ENCODE peak calls at places on chromosomes 2 and 18, in four cellular contexts. F, I, C and B are unnamed samples.

GRCh38 chr2:226247289-226248275 is 552.0 kb downstream of the IRS1 start:
- DNase-seq in F (no peak), I (no peak), C (no peak), B (no peak)

GRCh38 chr2:186687774-186688173 is 6.1 kb upstream of the FAM171B start:
- DNase-seq in F (no peak), I (no peak), C (no peak), B (peak)

GRCh38 chr2:1366546-1367134 is 46.6 kb upstream of the TPO start:
- DNase-seq in F (no peak), I (no peak), C (no peak), B (peak)

GRCh38 chr18:73774836-73775509 is 372.7 kb downstream of the FBXO15 start:
- DNase-seq in F (no peak), I (no peak), C (no peak), B (no peak)

GRCh38 chr2:173400760-173401159 is 46.1 kb downstream of the CDCA7 start:
- DNase-seq in F (no peak), I (peak), C (no peak), B (no peak)

GRCh38 chr2:29114841-29115609 is at the start of gene CLIP4:
- DNase-seq in F (no peak), I (no peak), C (peak), B (no peak)

GRCh38 chr18:31954349-31954748 is 11.4 kb upstream of the TRAPPC8 start:
- DNase-seq in F (no peak), I (no peak), C (no peak), B (no peak)

GRCh38 chr2:47569658-47570398 is 166.9 kb downstream of the MSH2 start:
- DNase-seq in F (no peak), I (no peak), C (peak), B (no peak)

GRCh38 chr2:174888646-174889271 is 116.4 kb downstream of the CHN1 start:
- DNase-seq in F (no peak), I (no peak), C (no peak), B (no peak)

GRCh38 chr2:231632559-231633142 is 40.0 kb downstream of the TEX44 start:
- DNase-seq in F (no peak), I (no peak), C (no peak), B (no peak)

GRCh38 chr2:172823451-172823850 is 87.8 kb downstream of the RAPGEF4 start:
- DNase-seq in F (no peak), I (no peak), C (no peak), B (no peak)

GRCh38 chr18:9735879-9736278 is 27.8 kb downstream of the RAB31 start:
- DNase-seq in F (no peak), I (no peak), C (no peak), B (no peak)

GRCh38 chr2:212695426-212695825 is 156.8 kb upstream of the ERBB4 start:
- DNase-seq in F (no peak), I (no peak), C (no peak), B (no peak)

GRCh38 chr2:48619526-48619925 is 1.9 kb downstream of the GTF2A1L start:
- DNase-seq in F (no peak), I (no peak), C (no peak), B (no peak)

GRCh38 chr18:12307251-12307736 is 747 bp upstream of the TUBB6 start:
- DNase-seq in F (no peak), I (no peak), C (no peak), B (peak)

GRCh38 chr2:205868054-205868453 is 185.8 kb downstream of the NRP2 start:
- DNase-seq in F (no peak), I (no peak), C (no peak), B (no peak)

DNA sequence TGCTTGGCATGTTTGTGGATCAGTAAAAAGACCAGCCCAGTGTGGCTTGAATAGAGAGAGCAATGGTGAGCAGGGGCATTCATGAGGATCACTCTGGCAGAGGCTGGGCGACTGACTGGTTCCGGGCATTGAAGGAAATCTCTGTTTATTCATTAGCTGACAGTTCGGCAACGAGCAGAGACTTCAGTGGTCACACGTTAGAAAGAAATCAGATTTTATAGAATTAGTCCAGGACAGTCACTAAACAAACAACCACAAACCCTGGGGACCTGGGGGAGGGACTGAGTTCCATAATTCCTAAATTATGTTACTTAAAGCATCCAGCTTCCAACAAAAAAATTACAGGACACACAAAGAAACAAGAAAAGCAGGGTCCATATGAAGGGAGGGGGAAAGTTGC is 72.5 kb downstream of the NOL10 start:
- DNase-seq in F (no peak), I (no peak), C (no peak), B (no peak)
- TF ChIP-seq SPI1 in F (no peak), I (no peak), C (no peak), B (no peak)

DNA sequence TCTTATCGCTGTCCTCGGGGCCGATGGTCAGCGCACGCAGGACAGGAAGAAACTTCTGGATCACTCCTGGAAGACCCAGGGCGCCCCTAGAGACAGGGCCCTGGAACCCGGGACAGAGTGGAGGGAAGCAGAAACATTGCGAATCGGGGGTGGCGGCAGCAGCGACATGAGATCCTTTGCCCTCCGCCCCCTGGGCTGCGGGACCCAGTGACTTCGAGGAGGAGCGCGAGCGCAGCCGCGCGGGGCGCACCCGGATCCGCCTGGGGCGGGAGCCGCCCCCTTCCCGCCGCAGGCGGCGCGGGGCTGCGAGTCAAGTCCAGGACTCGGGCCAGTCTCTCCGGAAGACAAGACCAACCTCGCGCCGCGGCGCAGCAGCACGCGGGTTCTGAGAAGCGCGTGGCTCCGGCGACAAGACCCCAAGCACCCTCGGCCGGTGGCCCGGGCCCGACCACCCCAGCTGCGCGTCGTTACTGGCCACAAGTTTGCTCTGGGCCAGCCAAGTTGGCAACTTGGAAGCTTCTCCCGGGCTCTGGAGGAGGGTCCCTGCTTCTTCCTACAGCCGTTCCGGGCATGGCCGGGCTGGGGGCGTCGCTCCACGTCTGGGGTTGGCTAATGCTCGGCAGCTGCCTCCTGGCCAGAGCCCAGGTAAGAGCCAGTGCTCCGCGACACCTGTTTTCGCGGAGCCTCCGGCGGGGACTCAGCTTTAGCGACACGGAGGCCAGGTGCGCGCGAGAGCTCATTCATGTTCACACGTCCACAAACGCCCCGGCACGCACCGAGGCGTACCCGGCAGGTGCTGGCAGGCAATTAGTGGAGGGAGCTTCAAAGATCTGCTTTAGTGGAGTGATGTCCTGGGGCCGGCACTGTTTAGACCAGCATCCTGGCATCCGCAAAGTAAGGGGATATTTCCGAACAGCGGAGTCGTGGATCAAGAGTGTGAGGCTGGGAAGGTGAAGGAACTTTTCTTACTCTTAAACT is at the start of gene PTH2R:
- DNase-seq in F (no peak), I (peak), C (no peak), B (no peak)
- TF ChIP-seq SPI1 in F (no peak), I (no peak), C (no peak), B (no peak)

GRCh38 chr2:233059797-233060499 is at the start of gene INPP5D:
- DNase-seq in F (no peak), I (peak), C (peak), B (peak)
- TF ChIP-seq SPI1 in F (peak), I (peak), C (peak), B (peak)

DNA sequence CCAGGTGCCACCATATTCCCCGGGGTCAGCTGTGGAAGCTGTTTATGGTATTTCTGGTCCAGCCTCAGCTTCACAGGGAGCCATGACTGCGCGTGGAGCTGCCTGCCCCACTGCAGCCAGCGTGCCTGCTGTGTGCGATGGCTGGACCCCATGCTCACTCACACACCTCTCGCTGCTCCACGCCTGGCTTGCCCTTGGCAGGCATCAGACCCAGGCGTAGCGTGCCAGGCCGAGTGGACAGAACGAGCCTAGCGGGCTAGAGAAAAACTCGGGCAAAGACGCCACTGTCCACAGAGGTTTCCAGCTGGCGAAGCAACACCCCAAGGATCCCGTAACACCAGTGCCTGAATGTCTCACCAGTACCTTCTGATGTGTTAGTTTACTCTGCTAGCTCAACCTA is 42.9 kb upstream of the PEX13 start:
- DNase-seq in F (no peak), I (no peak), C (no peak), B (no peak)
- TF ChIP-seq SPI1 in F (no peak), I (no peak), C (no peak), B (no peak)

DNA sequence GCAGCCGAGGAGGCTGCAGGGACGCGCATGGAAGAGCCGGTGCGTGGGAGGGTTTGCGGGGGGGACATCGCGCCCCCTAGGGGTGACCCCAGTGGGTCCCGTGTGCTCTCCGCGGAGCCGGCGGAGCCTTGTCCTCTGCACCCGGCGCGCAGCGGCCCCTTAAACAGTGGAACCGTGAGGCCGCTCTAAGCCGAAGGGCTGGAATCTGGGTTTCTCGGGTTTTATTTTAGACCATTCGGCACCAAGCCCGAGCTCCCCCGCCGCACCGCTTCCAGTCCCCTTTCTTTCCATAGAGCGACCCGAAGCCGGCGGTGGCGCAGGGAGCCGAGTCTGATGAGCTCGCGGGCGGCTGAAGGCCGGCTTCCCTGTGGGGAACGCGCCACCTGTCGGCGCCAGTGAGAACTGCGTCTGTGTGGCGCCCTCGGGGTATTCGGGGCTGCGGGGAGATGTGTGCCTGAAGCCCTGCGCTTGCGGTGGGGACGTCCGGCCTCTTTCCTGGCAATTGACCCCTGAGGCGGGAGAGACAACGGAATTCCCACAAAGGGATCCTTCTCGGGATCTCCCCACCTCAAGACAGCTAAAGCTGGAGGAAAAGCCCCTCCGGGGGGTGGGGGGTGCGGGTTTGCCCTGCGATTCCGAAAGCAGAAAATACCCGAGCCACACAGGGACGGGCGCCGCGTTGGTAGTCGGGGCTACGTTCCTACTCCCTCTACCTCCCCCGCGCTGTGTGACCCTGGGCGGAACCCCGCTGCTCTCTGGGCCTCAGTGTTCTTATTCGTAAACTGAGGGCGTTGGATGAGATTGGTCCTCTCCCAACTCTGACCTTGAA is 8.2 kb upstream of the EN1 start:
- DNase-seq in F (no peak), I (peak), C (peak), B (peak)
- TF ChIP-seq SPI1 in F (no peak), I (no peak), C (no peak), B (no peak)

GRCh38 chr2:75716406-75716805 is 5.7 kb upstream of the GCFC2 start:
- DNase-seq in F (no peak), I (peak), C (no peak), B (no peak)
- TF ChIP-seq SPI1 in F (no peak), I (no peak), C (no peak), B (no peak)

DNA sequence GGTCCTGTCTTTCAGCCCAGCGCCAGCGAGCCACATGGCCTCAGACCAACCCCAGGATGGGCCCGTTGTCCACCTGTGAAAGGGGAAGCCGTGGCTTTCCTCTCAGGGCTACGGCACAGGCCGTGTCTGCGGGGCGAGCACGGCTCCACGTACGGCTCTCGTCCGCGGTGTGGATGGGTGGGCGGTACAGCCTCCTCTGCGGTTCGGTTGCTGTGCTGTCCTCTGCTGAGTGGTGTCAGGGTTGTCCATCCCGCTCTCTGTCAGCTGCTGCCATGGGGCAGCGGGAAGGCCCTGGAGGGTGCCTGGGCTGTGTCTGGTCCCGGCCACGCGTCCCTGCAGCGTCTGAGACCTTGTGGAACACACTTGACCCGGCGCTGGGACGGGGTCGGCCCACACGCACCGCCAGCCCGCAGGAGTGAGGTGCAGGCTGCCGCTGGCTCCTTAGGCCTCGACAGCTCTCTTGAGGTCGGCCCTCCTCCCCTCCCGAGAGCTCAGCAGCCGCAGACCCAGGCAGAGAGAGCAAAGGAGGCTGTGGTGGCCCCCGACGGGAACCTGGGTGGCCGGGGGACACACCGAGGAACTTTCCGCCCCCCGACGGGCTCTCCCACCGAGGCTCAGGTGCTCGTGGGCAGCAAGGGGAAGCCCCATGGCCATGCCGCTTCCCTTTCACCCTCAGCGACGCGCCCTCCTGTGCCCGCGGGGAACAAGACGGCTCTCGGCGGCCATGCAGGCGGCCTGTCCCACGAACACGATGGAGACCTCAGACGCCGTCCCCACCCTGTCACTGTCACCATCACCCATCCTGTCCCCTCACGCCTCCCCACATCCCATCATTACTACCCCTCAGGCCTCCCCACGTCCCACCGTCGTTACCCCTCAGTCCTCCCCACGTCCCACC is 128.7 kb downstream of the NFATC1 start:
- DNase-seq in F (no peak), I (no peak), C (peak), B (peak)
- TF ChIP-seq SPI1 in F (peak), I (no peak), C (peak), B (peak)

GRCh38 chr18:36536426-36536825 is 238.9 kb downstream of the FHOD3 start:
- DNase-seq in F (no peak), I (no peak), C (no peak), B (no peak)
- TF ChIP-seq SPI1 in F (no peak), I (no peak), C (no peak), B (no peak)

DNA sequence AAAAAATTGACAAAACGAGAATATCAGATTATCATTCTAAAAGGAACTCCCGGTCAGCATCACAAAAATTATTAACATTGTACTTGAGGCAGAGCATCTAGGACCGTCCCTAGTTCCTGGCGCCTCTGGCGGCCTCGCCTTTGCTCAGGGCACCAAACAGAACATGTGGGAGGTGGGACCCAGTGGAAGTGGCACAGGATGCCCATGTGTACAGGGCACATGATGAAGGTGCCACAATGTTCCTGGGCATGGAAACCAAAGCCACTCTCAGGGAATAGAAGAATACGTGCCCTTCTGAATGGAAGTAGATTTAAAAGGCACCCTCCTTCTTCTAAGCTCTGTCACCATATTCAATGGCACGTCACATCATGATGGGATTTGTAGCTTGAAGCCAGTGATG is 30.1 kb upstream of the MARCO start:
- DNase-seq in F (no peak), I (no peak), C (no peak), B (no peak)
- TF ChIP-seq SPI1 in F (no peak), I (no peak), C (no peak), B (no peak)

DNA sequence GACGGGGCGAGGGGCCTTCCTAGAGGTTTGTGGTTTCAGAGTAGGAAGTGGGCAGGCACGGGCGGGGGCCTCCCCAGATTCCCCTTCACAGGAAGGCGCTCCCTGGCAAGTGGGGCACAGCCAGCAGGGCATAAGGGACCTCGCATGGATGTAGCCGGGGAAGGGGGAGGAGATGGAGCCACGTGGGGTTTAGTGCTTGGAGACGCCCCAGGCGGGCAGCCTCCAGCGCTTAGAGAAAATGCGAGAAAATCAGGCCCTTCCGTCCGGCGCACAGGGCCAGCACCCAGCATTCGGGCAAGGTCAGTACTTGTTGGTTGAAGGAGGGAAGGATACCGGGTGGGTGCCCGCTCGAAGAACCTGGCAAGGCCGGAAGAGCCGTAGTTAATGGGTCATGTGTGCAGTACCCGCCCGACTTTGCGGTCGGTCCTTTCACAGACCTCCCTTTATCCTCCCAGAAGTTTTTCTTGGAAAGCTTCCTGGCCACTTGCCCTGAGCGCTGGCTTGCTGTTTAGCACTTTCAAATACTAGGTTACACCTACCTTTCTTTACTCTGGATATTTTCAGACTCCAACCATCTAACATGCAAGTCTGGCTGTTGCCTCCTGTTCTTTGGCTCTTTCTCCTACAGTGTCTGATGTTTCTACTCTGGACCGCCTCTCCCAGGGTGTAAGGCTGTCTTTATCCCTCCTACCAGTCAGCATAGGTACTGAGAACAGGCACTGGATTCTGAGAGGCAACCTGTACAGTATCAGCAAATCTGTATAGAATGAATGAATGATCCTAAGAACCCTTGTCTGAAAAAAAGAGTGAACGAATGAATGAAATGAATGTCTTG is 78.1 kb downstream of the CIB4 start:
- DNase-seq in F (no peak), I (no peak), C (no peak), B (no peak)
- TF ChIP-seq SPI1 in F (no peak), I (no peak), C (no peak), B (no peak)